ENCODE peak calls at places on chromosomes 16 and 17, in nine cellular contexts. U, X, A, C, F, B, R, E and Q are unnamed samples.

GRCh38 chr17:45430006-45430737 is 2.5 kb downstream of the ARHGAP27 start:
- DNase-seq in U (no peak), X (no peak), A (peak; percentile 75), C (no peak), F (no peak), B (no peak), R (no peak), E (peak; percentile 59), Q (no peak)

GRCh38 chr17:51391992-51392654 is 131.8 kb downstream of the UTP18 start:
- DNase-seq in U (no peak), X (no peak), A (no peak), C (no peak), F (no peak), B (no peak), R (no peak), E (no peak), Q (no peak)

GRCh38 chr17:39674702-39675389 is 6.6 kb downstream of the PNMT start:
- DNase-seq in U (no peak), X (no peak), A (peak; percentile 81), C (peak; percentile 60), F (no peak), B (no peak), R (peak; percentile 45), E (peak; percentile 74), Q (no peak)

GRCh38 chr16:13168091-13168572 is 266.7 kb downstream of the SHISA9 start:
- DNase-seq in U (no peak), X (no peak), A (no peak), C (no peak), F (no peak), B (no peak), R (no peak), E (no peak), Q (no peak)

GRCh38 chr16:75044800-75045361 is 46.1 kb downstream of the ZNRF1 start:
- DNase-seq in U (no peak), X (no peak), A (no peak), C (no peak), F (peak; percentile 58), B (no peak), R (peak; percentile 37), E (peak; percentile 69), Q (no peak)

GRCh38 chr17:73952136-73952497 is 251.4 kb upstream of the RPL38 start:
- DNase-seq in U (no peak), X (no peak), A (no peak), C (no peak), F (no peak), B (no peak), R (no peak), E (no peak), Q (no peak)

GRCh38 chr16:70374213-70374612 is 27.5 kb downstream of the DDX19A start:
- DNase-seq in U (no peak), X (no peak), A (no peak), C (no peak), F (no peak), B (no peak), R (no peak), E (no peak), Q (no peak)

GRCh38 chr17:48439473-48439872 is 9.5 kb upstream of the SKAP1 start:
- DNase-seq in U (no peak), X (no peak), A (no peak), C (no peak), F (no peak), B (no peak), R (no peak), E (no peak), Q (no peak)

GRCh38 chr16:57194512-57194911 is 8.4 kb downstream of the RSPRY1 start:
- DNase-seq in U (no peak), X (no peak), A (peak; percentile 91), C (no peak), F (peak; percentile 87), B (peak; percentile 71), R (no peak), E (no peak), Q (no peak)

GRCh38 chr17:16273499-16273898 is 56.5 kb downstream of the PIGL start:
- DNase-seq in U (no peak), X (no peak), A (no peak), C (no peak), F (no peak), B (no peak), R (no peak), E (no peak), Q (no peak)

GRCh38 chr17:57459286-57459915 is 203.1 kb downstream of the MSI2 start:
- DNase-seq in U (no peak), X (no peak), A (peak; percentile 19), C (no peak), F (peak; percentile 27), B (no peak), R (no peak), E (no peak), Q (no peak)

GRCh38 chr17:18100616-18101015 is 7.9 kb upstream of the MYO15A start:
- DNase-seq in U (no peak), X (no peak), A (peak; percentile 43), C (no peak), F (no peak), B (no peak), R (no peak), E (no peak), Q (no peak)

GRCh38 chr17:19482571-19482970 is 51.1 kb upstream of the SLC47A1 start:
- DNase-seq in U (no peak), X (no peak), A (peak; percentile 71), C (no peak), F (peak; percentile 54), B (no peak), R (no peak), E (no peak), Q (no peak)

GRCh38 chr17:7445011-7445927 is at the start of gene CHRNB1:
- DNase-seq in U (peak; percentile 67), X (peak; percentile 19), A (peak; percentile 96), C (peak; percentile 84), F (peak; percentile 20), B (no peak), R (peak; percentile 75), E (peak; percentile 91), Q (peak; percentile 93)
- TF ChIP-seq CTCF in U (no peak), X (no peak), A (no peak), C (no peak), F (no peak), B (no peak), R (no peak), E (peak; percentile 16), Q (no peak)

DNA sequence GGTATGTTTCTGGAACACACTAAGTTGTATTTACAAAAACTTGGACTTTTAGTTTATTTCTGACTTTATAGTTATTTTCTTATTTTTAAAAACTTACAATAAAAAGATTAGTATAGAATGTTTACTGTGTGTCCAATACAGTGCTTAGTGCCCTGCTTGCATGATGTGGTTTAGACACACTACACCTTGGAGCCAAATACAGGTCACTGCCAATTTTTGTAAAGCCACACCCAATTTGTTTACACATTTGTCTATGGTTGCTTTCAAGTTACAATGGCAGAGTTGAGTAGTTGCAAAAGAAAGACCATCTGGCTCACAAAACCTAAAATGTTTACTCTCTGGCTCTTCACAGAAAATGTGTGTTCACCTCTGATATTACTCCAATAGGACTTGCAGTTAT is 807.1 kb downstream of the KCNJ2 start:
- DNase-seq in U (no peak), X (no peak), A (no peak), C (no peak), F (no peak), B (no peak), R (no peak), E (no peak), Q (no peak)
- TF ChIP-seq CTCF in U (no peak), X (no peak), A (no peak), C (no peak), F (no peak), B (no peak), R (no peak), E (no peak), Q (no peak)

DNA sequence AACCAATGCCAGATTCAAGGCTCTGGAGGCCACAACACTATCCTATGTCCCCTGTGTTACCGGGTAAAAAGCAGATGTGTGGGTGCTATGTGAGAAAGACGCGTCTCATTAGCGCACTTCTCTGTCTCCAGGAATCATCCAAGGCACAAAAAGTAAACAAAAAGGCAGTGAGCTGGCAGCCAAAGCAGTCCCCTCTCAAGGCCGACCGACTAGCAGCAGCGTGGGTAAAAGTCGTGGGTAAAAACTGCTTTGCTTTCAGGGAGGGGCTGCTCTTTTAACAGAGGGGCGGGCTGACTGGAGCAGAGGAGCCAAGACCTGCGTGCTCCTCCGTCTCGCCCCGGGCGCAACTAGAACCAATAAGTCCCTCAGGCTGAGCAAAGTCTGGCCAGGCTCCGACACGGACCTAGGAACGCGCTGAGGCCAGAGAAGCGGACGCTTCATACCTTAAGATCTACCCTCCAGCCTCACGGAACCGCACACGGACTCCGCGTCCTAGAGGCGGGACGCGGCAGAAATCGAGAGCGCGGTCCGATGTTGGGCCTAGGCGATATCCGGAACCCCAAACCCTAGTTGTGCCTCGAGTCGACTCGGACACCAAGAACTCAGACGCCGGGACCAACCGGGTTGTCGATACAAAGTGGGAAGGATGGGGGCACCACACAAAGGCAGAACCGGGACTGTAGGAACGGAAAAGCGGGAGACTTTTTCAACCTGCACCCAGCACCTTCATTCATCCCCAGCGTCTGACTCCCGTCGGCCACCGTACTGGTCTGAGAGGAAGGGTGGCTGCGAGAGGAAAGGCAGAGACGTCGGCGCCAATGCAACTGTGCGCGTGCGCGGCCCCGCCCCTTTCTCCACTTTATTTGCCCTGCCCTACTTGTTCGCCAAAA is at the start of gene INTS2:
- DNase-seq in U (peak; percentile 97), X (peak; percentile 93), A (peak; percentile 96), C (peak; percentile 97), F (peak; percentile 97), B (peak; percentile 89), R (peak; percentile 96), E (peak; percentile 98), Q (peak; percentile 99)
- TF ChIP-seq CTCF in U (no peak), X (no peak), A (no peak), C (no peak), F (no peak), B (no peak), R (peak; percentile 6), E (no peak), Q (no peak)

GRCh38 chr17:61391595-61392291 is 7.9 kb upstream of the TBX2 start:
- DNase-seq in U (no peak), X (no peak), A (no peak), C (no peak), F (no peak), B (no peak), R (no peak), E (no peak), Q (no peak)

GRCh38 chr17:61394630-61395408 is 4.8 kb upstream of the TBX2 start:
- DNase-seq in U (no peak), X (no peak), A (no peak), C (no peak), F (peak; percentile 51), B (no peak), R (no peak), E (no peak), Q (no peak)

GRCh38 chr17:61393904-61394629 is 5.6 kb upstream of the TBX2 start:
- DNase-seq in U (no peak), X (no peak), A (no peak), C (no peak), F (peak; percentile 61), B (no peak), R (no peak), E (no peak), Q (no peak)

GRCh38 chr17:61392679-61393078 is 7.0 kb upstream of the TBX2 start:
- DNase-seq in U (no peak), X (no peak), A (no peak), C (no peak), F (no peak), B (no peak), R (no peak), E (no peak), Q (no peak)

DNA sequence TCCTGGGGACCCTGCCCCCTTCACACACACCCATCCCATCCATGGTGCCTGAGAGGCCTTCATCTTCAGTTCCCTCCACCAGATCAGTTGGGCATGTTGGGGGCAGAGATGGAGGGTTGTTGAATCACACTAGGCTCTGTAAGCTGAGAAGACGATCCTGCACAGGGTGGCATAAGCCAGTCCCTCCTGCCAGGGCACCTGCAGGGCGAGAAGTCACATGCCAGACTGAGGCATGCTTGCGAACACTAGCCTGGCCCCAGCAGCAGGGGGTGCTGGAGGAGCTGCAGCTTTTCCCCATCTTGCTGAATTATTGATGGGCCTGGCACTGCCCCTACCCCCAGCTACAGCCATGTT is 6.1 kb upstream of the TBX2 start:
- DNase-seq in U (no peak), X (no peak), A (no peak), C (no peak), F (peak; percentile 37), B (no peak), R (no peak), E (no peak), Q (no peak)
- TF ChIP-seq CTCF in U (no peak), X (no peak), A (peak; percentile 42), C (no peak), F (peak; percentile 41), B (peak; percentile 38), R (no peak), E (peak; percentile 18), Q (peak; percentile 26)